ENCODE peak calls at places on chromosomes 16 and 17, in nine cellular contexts. W is OCI-LY7; G is AG04450; L is RWPE1; A is adipocyte; Q is C1 segment of cervical spinal cord; K is activated CD8-positive, alpha-beta memory T cell treated with anti-CD3 and anti-CD28 coated beads, Interleukin-2, amount 50 U/mL, for 4 hours; Y is HS-5; N is activated gamma-delta T cell treated with Interleukin-2 at 50 U/mL for 16 hours. B is an unnamed sample.

GRCh38 chr17:67492824-67493490 is 115.9 kb downstream of the PITPNC1 start:
- DNase-seq in W (no peak), G (no peak), L (no peak), A (no peak), Q (no peak), K (no peak), Y (no peak), N (no peak), B (no peak)

GRCh38 chr16:81180578-81180977 is 57.9 kb upstream of the BCO1 start:
- DNase-seq in W (no peak), G (no peak), L (no peak), A (no peak), Q (no peak), K (no peak), Y (no peak), N (no peak), B (no peak)

GRCh38 chr17:27293359-27293897 is 486 bp upstream of the WSB1 start:
- DNase-seq in W (peak; percentile 10), G (no peak), L (no peak), A (no peak), Q (peak; percentile 51), K (peak; percentile 16), Y (no peak), N (no peak), B (no peak)

GRCh38 chr16:17215306-17215705 is 255.5 kb downstream of the XYLT1 start:
- DNase-seq in W (no peak), G (no peak), L (no peak), A (no peak), Q (no peak), K (no peak), Y (no peak), N (no peak), B (no peak)

GRCh38 chr16:9124908-9125584 is 33.6 kb downstream of the HAPSTR1 start:
- DNase-seq in W (no peak), G (no peak), L (no peak), A (no peak), Q (no peak), K (no peak), Y (no peak), N (no peak), B (no peak)

GRCh38 chr16:9372934-9373890 is 281.8 kb downstream of the HAPSTR1 start:
- DNase-seq in W (no peak), G (no peak), L (no peak), A (no peak), Q (no peak), K (no peak), Y (no peak), N (no peak), B (no peak)

GRCh38 chr17:19460695-19461094 is 49.7 kb downstream of the RNF112 start:
- DNase-seq in W (peak; percentile 14), G (no peak), L (no peak), A (no peak), Q (peak; percentile 38), K (no peak), Y (no peak), N (no peak), B (no peak)

GRCh38 chr17:77206557-77206956 is 65.8 kb downstream of the SEC14L1 start:
- DNase-seq in W (no peak), G (no peak), L (no peak), A (no peak), Q (no peak), K (no peak), Y (no peak), N (no peak), B (no peak)

GRCh38 chr17:58684003-58684402 is 7.8 kb downstream of the TEX14 start:
- DNase-seq in W (no peak), G (no peak), L (no peak), A (no peak), Q (no peak), K (no peak), Y (no peak), N (no peak), B (no peak)

GRCh38 chr16:60811051-60811608 is 1225.1 kb downstream of the CDH8 start:
- DNase-seq in W (no peak), G (no peak), L (no peak), A (no peak), Q (no peak), K (no peak), Y (no peak), N (no peak), B (no peak)

GRCh38 chr16:24825696-24826095 is 20.1 kb upstream of the SLC5A11 start:
- DNase-seq in W (no peak), G (no peak), L (peak; percentile 28), A (no peak), Q (no peak), K (no peak), Y (no peak), N (no peak), B (peak; percentile 91)

GRCh38 chr16:67391424-67392300 is 1.6 kb downstream of the TPPP3 start:
- DNase-seq in W (no peak), G (no peak), L (no peak), A (no peak), Q (peak; percentile 85), K (no peak), Y (no peak), N (no peak), B (no peak)

GRCh38 chr16:20874088-20874581 is 26.0 kb downstream of the DCUN1D3 start:
- DNase-seq in W (no peak), G (no peak), L (no peak), A (no peak), Q (no peak), K (no peak), Y (no peak), N (no peak), B (peak; percentile 69)

GRCh38 chr17:36640836-36641235 is 39.5 kb downstream of the MRM1 start:
- DNase-seq in W (no peak), G (no peak), L (no peak), A (no peak), Q (no peak), K (no peak), Y (no peak), N (no peak), B (no peak)

GRCh38 chr17:57551321-57552079 is 193.6 kb downstream of the CCDC182 start:
- DNase-seq in W (peak; percentile 100), G (no peak), L (no peak), A (no peak), Q (no peak), K (no peak), Y (no peak), N (peak; percentile 31), B (no peak)

GRCh38 chr16:87465306-87465705 is 27.5 kb downstream of the ZCCHC14 start:
- DNase-seq in W (no peak), G (peak; percentile 52), L (peak; percentile 85), A (peak; percentile 90), Q (no peak), K (no peak), Y (no peak), N (no peak), B (peak; percentile 82)

GRCh38 chr17:42618442-42619150 is 9.1 kb downstream of the TUBG1 start:
- DNase-seq in W (peak; percentile 50), G (no peak), L (peak; percentile 70), A (no peak), Q (peak; percentile 1), K (no peak), Y (no peak), N (no peak), B (peak; percentile 57)

GRCh38 chr16:85381738-85382592 is 231.2 kb upstream of the GSE1 start:
- DNase-seq in W (no peak), G (no peak), L (no peak), A (peak; percentile 27), Q (no peak), K (no peak), Y (no peak), N (no peak), B (no peak)